ENCODE peak calls at places on chromosomes 3 and 15, in six cellular contexts. One of them, this sample, is unnamed.

GRCh38 chr15:46956456-46956855 is 760.8 kb upstream of the SEMA6D start:
- DNase-seq in gastrocnemius medialis: no peak
- DNase-seq in heart left ventricle: peak; percentile 62
- DNase-seq in esophagus squamous epithelium: no peak
- DNase-seq in IMR-90: no peak
- DNase-seq in K562: no peak
- DNase-seq in this sample: no peak

GRCh38 chr3:100374521-100374920 is 26.4 kb downstream of the TOMM70 start:
- DNase-seq in heart left ventricle: no peak
- DNase-seq in gastrocnemius medialis: no peak
- DNase-seq in IMR-90: no peak
- DNase-seq in K562: no peak
- DNase-seq in esophagus squamous epithelium: no peak
- DNase-seq in this sample: no peak

GRCh38 chr3:112078125-112079083 is 7.8 kb upstream of the C3orf52 start:
- DNase-seq in K562: no peak
- DNase-seq in esophagus squamous epithelium: no peak
- DNase-seq in heart left ventricle: no peak
- DNase-seq in IMR-90: no peak
- DNase-seq in gastrocnemius medialis: no peak
- DNase-seq in this sample: no peak

GRCh38 chr3:59609967-59610366 is 560.1 kb upstream of the CFAP20DC start:
- DNase-seq in gastrocnemius medialis: peak; percentile 14
- DNase-seq in K562: no peak
- DNase-seq in heart left ventricle: peak; percentile 71
- DNase-seq in esophagus squamous epithelium: no peak
- DNase-seq in IMR-90: no peak
- DNase-seq in this sample: no peak

GRCh38 chr3:37751967-37752660 is 109.6 kb upstream of the CTDSPL start:
- DNase-seq in heart left ventricle: no peak
- DNase-seq in IMR-90: no peak
- DNase-seq in gastrocnemius medialis: no peak
- DNase-seq in K562: no peak
- DNase-seq in esophagus squamous epithelium: no peak
- DNase-seq in this sample: peak; percentile 27

GRCh38 chr3:65436580-65436979 is 602.1 kb downstream of the MAGI1 start:
- DNase-seq in esophagus squamous epithelium: no peak
- DNase-seq in K562: peak; percentile 10
- DNase-seq in IMR-90: no peak
- DNase-seq in heart left ventricle: no peak
- DNase-seq in gastrocnemius medialis: no peak
- DNase-seq in this sample: no peak

GRCh38 chr15:65414841-65415621 is 7.7 kb downstream of the IGDCC4 start:
- DNase-seq in heart left ventricle: peak; percentile 64
- DNase-seq in IMR-90: peak; percentile 76
- DNase-seq in esophagus squamous epithelium: no peak
- DNase-seq in K562: no peak
- DNase-seq in gastrocnemius medialis: peak; percentile 71
- DNase-seq in this sample: no peak

GRCh38 chr3:125140011-125140813 is 72.3 kb downstream of the SLC12A8 start:
- DNase-seq in gastrocnemius medialis: no peak
- DNase-seq in esophagus squamous epithelium: no peak
- DNase-seq in heart left ventricle: no peak
- DNase-seq in IMR-90: peak; percentile 61
- DNase-seq in K562: no peak
- DNase-seq in this sample: no peak

GRCh38 chr15:29568840-29569532 is 253.3 kb downstream of the TJP1 start:
- DNase-seq in K562: no peak
- DNase-seq in esophagus squamous epithelium: no peak
- DNase-seq in gastrocnemius medialis: no peak
- DNase-seq in IMR-90: no peak
- DNase-seq in heart left ventricle: no peak
- DNase-seq in this sample: peak; percentile 70

GRCh38 chr3:177358085-177358967 is 161.0 kb upstream of the TBL1XR1 start:
- DNase-seq in gastrocnemius medialis: peak; percentile 88
- DNase-seq in K562: peak; percentile 95
- DNase-seq in esophagus squamous epithelium: peak; percentile 43
- DNase-seq in heart left ventricle: peak; percentile 77
- DNase-seq in IMR-90: peak; percentile 56
- DNase-seq in this sample: peak; percentile 61
- TF ChIP-seq POLR2A in gastrocnemius medialis: no peak
- TF ChIP-seq POLR2A in K562: peak; percentile 47
- TF ChIP-seq POLR2A in esophagus squamous epithelium: no peak
- TF ChIP-seq POLR2A in heart left ventricle: peak; percentile 27
- TF ChIP-seq POLR2A in IMR-90: no peak
- TF ChIP-seq POLR2A in this sample: peak; percentile 19

DNA sequence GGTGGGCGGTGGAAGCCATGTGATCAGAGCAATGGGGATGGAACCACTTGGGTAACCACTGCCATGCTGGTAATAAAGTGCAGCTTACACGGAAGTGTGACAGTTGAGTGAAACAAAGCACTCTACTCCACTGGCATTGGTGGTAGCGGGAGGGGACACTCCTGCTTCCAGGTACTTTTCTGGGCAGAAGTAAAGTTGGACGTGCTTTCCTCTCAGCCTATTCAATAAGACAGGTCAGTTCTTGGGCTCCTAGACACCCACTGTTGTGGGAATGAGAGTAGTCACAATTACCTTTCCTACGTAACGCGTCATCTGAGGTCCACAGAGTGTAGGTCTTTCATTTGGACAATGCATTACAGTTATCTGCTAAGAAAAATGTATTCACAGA is 51.7 kb upstream of the CHD2 start:
- DNase-seq in gastrocnemius medialis: no peak
- DNase-seq in K562: no peak
- DNase-seq in heart left ventricle: no peak
- DNase-seq in IMR-90: no peak
- DNase-seq in esophagus squamous epithelium: no peak
- DNase-seq in this sample: no peak
- TF ChIP-seq POLR2A in gastrocnemius medialis: no peak
- TF ChIP-seq POLR2A in K562: no peak
- TF ChIP-seq POLR2A in heart left ventricle: no peak
- TF ChIP-seq POLR2A in IMR-90: no peak
- TF ChIP-seq POLR2A in esophagus squamous epithelium: no peak
- TF ChIP-seq POLR2A in this sample: no peak

GRCh38 chr3:51671090-51672082 is at the start of gene TEX264:
- DNase-seq in IMR-90: peak; percentile 71
- DNase-seq in heart left ventricle: peak; percentile 96
- DNase-seq in gastrocnemius medialis: peak; percentile 65
- DNase-seq in esophagus squamous epithelium: peak; percentile 45
- DNase-seq in K562: peak; percentile 90
- DNase-seq in this sample: peak; percentile 93
- TF ChIP-seq POLR2A in IMR-90: peak; percentile 55
- TF ChIP-seq POLR2A in heart left ventricle: peak; percentile 89
- TF ChIP-seq POLR2A in gastrocnemius medialis: peak; percentile 87
- TF ChIP-seq POLR2A in esophagus squamous epithelium: peak; percentile 87
- TF ChIP-seq POLR2A in K562: peak; percentile 83
- TF ChIP-seq POLR2A in this sample: peak; percentile 83

GRCh38 chr3:113746955-113747718 is at the start of gene ATP6V1A:
- DNase-seq in K562: peak; percentile 73
- DNase-seq in esophagus squamous epithelium: peak; percentile 38
- DNase-seq in IMR-90: no peak
- DNase-seq in gastrocnemius medialis: peak; percentile 72
- DNase-seq in heart left ventricle: peak; percentile 77
- DNase-seq in this sample: peak; percentile 52

GRCh38 chr3:113744941-113745272 is 1.1 kb downstream of the NAA50 start:
- DNase-seq in heart left ventricle: no peak
- DNase-seq in K562: no peak
- DNase-seq in esophagus squamous epithelium: no peak
- DNase-seq in IMR-90: no peak
- DNase-seq in gastrocnemius medialis: no peak
- DNase-seq in this sample: no peak

GRCh38 chr3:113747719-113748046 is 848 bp downstream of the ATP6V1A start:
- DNase-seq in K562: no peak
- DNase-seq in gastrocnemius medialis: no peak
- DNase-seq in heart left ventricle: no peak
- DNase-seq in IMR-90: no peak
- DNase-seq in esophagus squamous epithelium: no peak
- DNase-seq in this sample: no peak

GRCh38 chr3:113745273-113746068 is 578 bp downstream of the NAA50 start:
- DNase-seq in gastrocnemius medialis: peak; percentile 86
- DNase-seq in IMR-90: peak; percentile 90
- DNase-seq in esophagus squamous epithelium: peak; percentile 30
- DNase-seq in K562: peak; percentile 85
- DNase-seq in heart left ventricle: peak; percentile 57
- DNase-seq in this sample: peak; percentile 57

GRCh38 chr3:113746069-113746954 is at the start of gene NAA50:
- DNase-seq in esophagus squamous epithelium: peak; percentile 66
- DNase-seq in K562: peak; percentile 92
- DNase-seq in gastrocnemius medialis: peak; percentile 93
- DNase-seq in heart left ventricle: peak; percentile 96
- DNase-seq in IMR-90: peak; percentile 95
- DNase-seq in this sample: peak; percentile 65
- TF ChIP-seq POLR2A in esophagus squamous epithelium: peak; percentile 85
- TF ChIP-seq POLR2A in K562: peak; percentile 84
- TF ChIP-seq POLR2A in gastrocnemius medialis: peak; percentile 94
- TF ChIP-seq POLR2A in heart left ventricle: peak; percentile 78
- TF ChIP-seq POLR2A in IMR-90: peak; percentile 85
- TF ChIP-seq POLR2A in this sample: peak; percentile 87

DNA sequence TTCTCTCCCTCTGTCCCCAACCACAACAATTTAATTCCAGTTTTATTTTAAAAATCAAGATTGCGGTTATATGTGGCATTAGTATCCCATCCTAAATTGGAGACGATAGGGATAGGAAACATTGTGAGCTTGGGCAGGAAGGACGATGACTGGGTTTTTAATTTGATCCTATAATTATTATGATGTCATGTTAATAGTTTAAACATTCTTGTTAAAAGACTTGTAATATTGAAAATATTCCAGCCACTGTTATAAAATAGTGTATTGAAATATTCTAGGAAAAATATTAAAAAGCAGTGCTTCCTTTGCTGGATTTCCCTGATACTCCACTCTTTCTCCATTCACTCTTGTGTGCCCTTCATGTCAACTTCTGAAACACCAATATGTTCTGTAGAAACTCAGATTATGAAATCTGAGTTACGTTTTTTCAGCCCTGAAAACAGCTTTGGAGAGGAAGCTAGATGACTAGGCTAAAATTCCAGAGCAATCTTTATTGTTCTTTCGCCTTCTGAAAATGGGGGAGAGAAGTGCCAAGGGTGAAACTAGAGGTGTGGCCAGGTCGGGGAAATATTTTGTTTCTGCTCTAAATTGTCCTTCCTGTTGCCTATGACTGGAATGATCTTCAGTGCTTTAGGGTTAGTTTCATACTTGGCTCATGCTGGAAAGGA is 46.1 kb upstream of the MAP3K13 start:
- DNase-seq in K562: peak; percentile 38
- DNase-seq in gastrocnemius medialis: no peak
- DNase-seq in IMR-90: peak; percentile 33
- DNase-seq in heart left ventricle: no peak
- DNase-seq in esophagus squamous epithelium: no peak
- DNase-seq in this sample: peak; percentile 18
- TF ChIP-seq POLR2A in K562: no peak
- TF ChIP-seq POLR2A in gastrocnemius medialis: no peak
- TF ChIP-seq POLR2A in IMR-90: no peak
- TF ChIP-seq POLR2A in heart left ventricle: no peak
- TF ChIP-seq POLR2A in esophagus squamous epithelium: no peak
- TF ChIP-seq POLR2A in this sample: no peak

DNA sequence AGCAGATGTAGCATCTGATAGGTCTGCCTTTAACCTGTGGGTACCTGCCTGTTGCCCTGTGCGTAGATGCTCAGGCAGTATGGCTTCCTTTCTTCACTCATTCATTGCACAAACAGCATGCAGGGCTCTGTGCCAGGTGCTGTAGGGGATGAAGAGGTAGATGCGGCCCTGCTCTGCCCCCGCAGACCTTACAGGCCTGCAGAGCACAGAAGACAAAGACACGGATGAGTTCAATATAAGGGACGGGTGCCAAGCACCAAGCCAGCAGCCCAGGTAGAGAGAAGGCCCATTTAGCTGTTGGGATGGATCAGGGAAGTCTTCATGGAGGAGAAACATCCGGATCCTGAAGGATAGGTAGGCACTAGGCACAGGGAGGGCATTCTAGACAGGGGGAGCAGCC is 69.4 kb downstream of the AAGAB start:
- DNase-seq in heart left ventricle: no peak
- DNase-seq in esophagus squamous epithelium: no peak
- DNase-seq in K562: no peak
- DNase-seq in IMR-90: no peak
- DNase-seq in gastrocnemius medialis: peak; percentile 44
- DNase-seq in this sample: no peak
- TF ChIP-seq POLR2A in heart left ventricle: no peak
- TF ChIP-seq POLR2A in esophagus squamous epithelium: no peak
- TF ChIP-seq POLR2A in K562: no peak
- TF ChIP-seq POLR2A in IMR-90: no peak
- TF ChIP-seq POLR2A in gastrocnemius medialis: no peak
- TF ChIP-seq POLR2A in this sample: no peak

DNA sequence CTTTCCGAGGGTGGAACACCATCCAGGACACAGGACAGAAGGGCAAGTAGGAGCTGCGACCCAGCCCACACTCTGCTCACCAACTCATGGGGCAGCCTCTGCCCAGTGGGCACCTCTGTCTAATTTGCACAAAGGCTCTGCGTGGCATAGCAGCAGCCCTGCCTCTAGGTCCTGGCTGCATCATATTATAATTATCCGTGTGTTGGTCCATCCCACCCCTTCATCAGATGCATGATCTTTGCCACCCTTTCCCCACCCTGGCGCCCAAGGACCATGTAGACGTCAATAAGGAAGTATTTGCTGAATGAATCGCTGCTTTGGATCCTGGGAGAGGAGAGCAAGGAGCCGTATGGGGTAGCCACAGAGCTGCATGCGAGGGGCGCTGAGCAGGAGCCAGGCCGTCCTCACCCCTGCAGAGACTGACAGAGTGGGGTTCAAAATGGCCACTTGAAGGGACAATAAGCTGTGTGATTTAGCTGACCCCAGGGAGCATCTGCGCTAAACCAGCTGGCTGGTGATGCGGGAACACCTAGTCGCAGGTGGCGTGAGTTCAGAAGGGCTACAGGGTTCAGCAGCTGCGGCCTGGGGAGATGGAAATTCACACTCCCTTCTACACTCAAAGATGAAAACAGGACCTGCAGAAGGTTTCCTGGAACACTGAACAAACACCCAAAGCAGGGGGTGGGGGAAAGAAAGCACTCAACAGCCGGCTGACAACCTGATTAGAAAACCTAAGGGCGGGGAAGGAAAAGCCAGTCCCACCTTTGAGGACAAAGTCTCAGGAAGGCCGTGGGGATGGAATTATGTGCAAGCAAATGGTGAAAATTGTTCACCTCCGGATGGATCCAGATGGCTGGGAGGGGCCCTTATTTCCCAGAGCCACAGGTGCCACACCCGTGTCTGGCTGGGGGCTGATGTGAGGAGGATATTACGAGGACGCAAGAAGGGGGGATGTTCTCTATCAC is 6.4 kb downstream of the MGLL start:
- DNase-seq in IMR-90: no peak
- DNase-seq in esophagus squamous epithelium: no peak
- DNase-seq in gastrocnemius medialis: no peak
- DNase-seq in heart left ventricle: no peak
- DNase-seq in K562: no peak
- DNase-seq in this sample: no peak
- TF ChIP-seq POLR2A in IMR-90: no peak
- TF ChIP-seq POLR2A in esophagus squamous epithelium: no peak
- TF ChIP-seq POLR2A in gastrocnemius medialis: no peak
- TF ChIP-seq POLR2A in heart left ventricle: no peak
- TF ChIP-seq POLR2A in K562: no peak
- TF ChIP-seq POLR2A in this sample: no peak

This sample was measured in H54.